ENCODE peak calls at places on chromosomes 3 and 15, in five cellular contexts. Y is breast epithelium, A is K562, M is suprapubic skin, J is stomach. E is an unnamed sample.

GRCh38 chr3:30986551-30986950 is 92.1 kb upstream of the GADL1 start:
- DNase-seq in Y (no peak), A (no peak), M (no peak), J (no peak), E (no peak)

GRCh38 chr15:39976291-39977274 is 42.7 kb downstream of the EIF2AK4 start:
- DNase-seq in Y (peak), A (no peak), M (peak), J (peak), E (no peak)

GRCh38 chr15:75809986-75810750 is 33.1 kb upstream of the UBE2Q2 start:
- DNase-seq in Y (no peak), A (no peak), M (no peak), J (peak), E (no peak)

GRCh38 chr3:194604837-194605236 is 28.4 kb downstream of the TMEM44 start:
- DNase-seq in Y (no peak), A (peak), M (no peak), J (no peak), E (no peak)

GRCh38 chr3:177615015-177615414 is 417.7 kb upstream of the TBL1XR1 start:
- DNase-seq in Y (peak), A (peak), M (no peak), J (peak), E (no peak)

GRCh38 chr3:183252973-183253363 is at the start of gene B3GNT5:
- DNase-seq in Y (peak), A (peak), M (peak), J (peak), E (no peak)

GRCh38 chr15:56047354-56047753 is 53.9 kb upstream of the NEDD4 start:
- DNase-seq in Y (no peak), A (no peak), M (no peak), J (no peak), E (no peak)

GRCh38 chr3:40317061-40317676 is 7.7 kb downstream of the EIF1B start:
- DNase-seq in Y (no peak), A (peak), M (no peak), J (no peak), E (no peak)

GRCh38 chr15:70187331-70187730 is 89.6 kb upstream of the TLE3 start:
- DNase-seq in Y (no peak), A (no peak), M (no peak), J (no peak), E (no peak)

GRCh38 chr3:15467227-15468181 is 40.1 kb downstream of the EAF1 start:
- DNase-seq in Y (no peak), A (no peak), M (no peak), J (no peak), E (no peak)

GRCh38 chr3:48989126-48989795 is 780 bp upstream of the P4HTM start:
- DNase-seq in Y (no peak), A (peak), M (peak), J (no peak), E (no peak)

GRCh38 chr15:70857547-70858265 is 3.7 kb upstream of the LARP6 start:
- DNase-seq in Y (no peak), A (no peak), M (no peak), J (no peak), E (no peak)

GRCh38 chr3:172107403-172107802 is 68.0 kb downstream of the FNDC3B start:
- DNase-seq in Y (no peak), A (peak), M (no peak), J (no peak), E (no peak)

GRCh38 chr3:50164056-50164455 is 8.9 kb downstream of the SEMA3F start:
- DNase-seq in Y (peak), A (no peak), M (peak), J (peak), E (no peak)

GRCh38 chr15:34808016-34808415 is 12.7 kb upstream of the ACTC1 start:
- DNase-seq in Y (no peak), A (no peak), M (no peak), J (no peak), E (no peak)

GRCh38 chr3:105958237-105959000 is 89.6 kb upstream of the CBLB start:
- DNase-seq in Y (no peak), A (no peak), M (no peak), J (no peak), E (no peak)

GRCh38 chr3:61559108-61559731 is 2.2 kb upstream of the PTPRG start:
- DNase-seq in Y (no peak), A (no peak), M (no peak), J (no peak), E (no peak)

GRCh38 chr3:59101091-59101738 is 51.4 kb upstream of the CFAP20DC start:
- DNase-seq in Y (no peak), A (no peak), M (no peak), J (no peak), E (no peak)

GRCh38 chr3:183930069-183930468 is 45.4 kb upstream of the PARL start:
- DNase-seq in Y (no peak), A (no peak), M (no peak), J (peak), E (no peak)

GRCh38 chr3:5205165-5205941 is 17.8 kb downstream of the EDEM1 start:
- DNase-seq in Y (no peak), A (no peak), M (no peak), J (no peak), E (no peak)

GRCh38 chr15:99137877-99138276 is 33.0 kb downstream of the SYNM start:
- DNase-seq in Y (peak), A (no peak), M (no peak), J (no peak), E (peak)

GRCh38 chr3:14725015-14725431 is 50.1 kb downstream of the C3orf20 start:
- DNase-seq in Y (peak), A (no peak), M (peak), J (no peak), E (no peak)

GRCh38 chr3:87272718-87273337 is 3.6 kb downstream of the POU1F1 start:
- DNase-seq in Y (no peak), A (no peak), M (no peak), J (no peak), E (no peak)

GRCh38 chr15:40906947-40907802 is 12.9 kb downstream of the VPS18 start:
- DNase-seq in Y (peak), A (no peak), M (no peak), J (peak), E (no peak)

GRCh38 chr3:129574206-129574605 is 31.2 kb downstream of the H1-8 start:
- DNase-seq in Y (no peak), A (no peak), M (no peak), J (no peak), E (no peak)

GRCh38 chr15:84862214-84862975 is 22.1 kb upstream of the SLC28A1 start:
- DNase-seq in Y (no peak), A (no peak), M (no peak), J (no peak), E (no peak)

GRCh38 chr3:183439510-183439909 is 11.1 kb upstream of the MCF2L2 start:
- DNase-seq in Y (no peak), A (no peak), M (no peak), J (no peak), E (no peak)

GRCh38 chr15:41577863-41578735 is 19.1 kb downstream of the TYRO3 start:
- DNase-seq in Y (no peak), A (no peak), M (no peak), J (no peak), E (no peak)

GRCh38 chr15:80323285-80323684 is 71.3 kb upstream of the CTXND1 start:
- DNase-seq in Y (no peak), A (no peak), M (no peak), J (no peak), E (no peak)

GRCh38 chr15:94162946-94163345 is 68.4 kb upstream of the MCTP2 start:
- DNase-seq in Y (no peak), A (no peak), M (no peak), J (no peak), E (no peak)

GRCh38 chr15:70275461-70276138 is 177.9 kb upstream of the TLE3 start:
- DNase-seq in Y (no peak), A (no peak), M (peak), J (no peak), E (no peak)

GRCh38 chr3:38738630-38739395 is 77.2 kb downstream of the SCN10A start:
- DNase-seq in Y (no peak), A (peak), M (no peak), J (no peak), E (peak)
- TF ChIP-seq CTCF in Y (no peak), A (peak), M (no peak), J (no peak), E (no peak)

GRCh38 chr3:51397389-51397788 is 6.3 kb downstream of the RBM15B start:
- DNase-seq in Y (no peak), A (no peak), M (peak), J (no peak), E (peak)
- TF ChIP-seq POLR2AphosphoS5 in Y (no peak), A (no peak), M (no peak), J (no peak), E (no peak)

DNA sequence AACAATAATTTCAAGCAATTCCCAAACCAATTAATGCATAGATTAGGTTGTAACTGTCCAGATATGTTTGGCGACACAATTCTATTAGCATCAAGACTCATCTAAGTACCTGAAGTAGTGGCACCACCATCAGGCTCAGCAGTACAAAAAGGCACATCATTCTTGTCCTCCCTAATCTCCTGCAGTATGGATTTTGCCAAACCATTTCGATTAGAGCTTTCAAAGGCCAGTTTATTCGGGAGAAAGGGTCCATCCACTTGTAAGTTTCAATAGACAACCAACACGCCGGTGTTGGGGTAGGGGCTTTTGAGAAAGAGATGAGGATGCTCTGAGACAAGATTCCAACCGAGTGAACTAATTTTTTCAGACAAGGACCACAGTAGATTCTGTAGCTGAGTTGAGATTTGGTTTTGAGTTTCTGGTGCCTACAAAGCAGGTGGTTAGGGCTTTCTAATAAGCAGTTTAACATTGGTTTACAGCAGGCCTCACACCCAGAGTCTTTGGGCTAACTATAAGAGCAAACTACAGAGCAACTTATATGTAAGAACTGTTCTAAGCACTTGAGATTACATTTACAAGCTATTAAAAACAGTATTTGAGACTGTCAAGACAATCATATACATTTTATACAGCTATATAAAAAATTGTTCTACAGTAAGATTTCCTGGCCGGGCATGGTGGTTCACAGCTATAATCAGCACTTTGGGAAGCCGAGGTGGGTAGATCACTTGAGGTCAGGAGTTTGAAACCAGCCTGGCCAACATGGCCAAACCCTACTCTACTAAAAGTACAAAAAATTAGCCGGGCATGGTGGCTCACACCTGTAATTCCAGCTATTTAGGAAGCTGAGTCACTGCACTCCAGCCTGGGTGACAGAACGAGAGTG is 4.5 kb downstream of the RPL22L1 start:
- DNase-seq in Y (no peak), A (no peak), M (no peak), J (no peak), E (no peak)
- TF ChIP-seq POLR2A in Y (no peak), A (peak), M (no peak), J (no peak), E (no peak)

GRCh38 chr3:51307458-51307857 is 77.6 kb upstream of the MANF start:
- DNase-seq in Y (no peak), A (no peak), M (no peak), J (no peak), E (no peak)

GRCh38 chr3:51306093-51306492 is 79.0 kb upstream of the MANF start:
- DNase-seq in Y (no peak), A (no peak), M (no peak), J (no peak), E (no peak)

DNA sequence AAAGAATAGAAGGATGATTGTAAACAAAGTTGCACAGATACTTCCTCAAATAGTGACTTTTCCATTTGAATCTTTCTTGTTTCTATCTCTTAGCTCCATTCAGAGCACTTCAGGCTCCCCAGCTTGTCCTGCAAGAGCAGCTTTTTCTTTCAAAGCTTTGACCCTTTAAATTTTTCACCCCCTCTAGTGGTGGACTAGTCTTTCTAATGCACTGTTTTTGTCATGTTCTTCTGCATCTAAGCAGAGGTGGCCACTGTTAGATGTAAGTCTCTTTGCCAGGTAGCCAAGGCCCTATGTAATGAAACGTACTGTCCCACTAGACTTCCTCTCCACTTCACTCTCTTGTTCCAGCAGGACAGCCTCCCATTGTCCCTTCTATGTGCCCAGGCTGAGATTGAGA is 74.0 kb upstream of the MANF start:
- DNase-seq in Y (no peak), A (peak), M (no peak), J (no peak), E (no peak)
- TF ChIP-seq CTCF in Y (no peak), A (peak), M (no peak), J (no peak), E (no peak)

DNA sequence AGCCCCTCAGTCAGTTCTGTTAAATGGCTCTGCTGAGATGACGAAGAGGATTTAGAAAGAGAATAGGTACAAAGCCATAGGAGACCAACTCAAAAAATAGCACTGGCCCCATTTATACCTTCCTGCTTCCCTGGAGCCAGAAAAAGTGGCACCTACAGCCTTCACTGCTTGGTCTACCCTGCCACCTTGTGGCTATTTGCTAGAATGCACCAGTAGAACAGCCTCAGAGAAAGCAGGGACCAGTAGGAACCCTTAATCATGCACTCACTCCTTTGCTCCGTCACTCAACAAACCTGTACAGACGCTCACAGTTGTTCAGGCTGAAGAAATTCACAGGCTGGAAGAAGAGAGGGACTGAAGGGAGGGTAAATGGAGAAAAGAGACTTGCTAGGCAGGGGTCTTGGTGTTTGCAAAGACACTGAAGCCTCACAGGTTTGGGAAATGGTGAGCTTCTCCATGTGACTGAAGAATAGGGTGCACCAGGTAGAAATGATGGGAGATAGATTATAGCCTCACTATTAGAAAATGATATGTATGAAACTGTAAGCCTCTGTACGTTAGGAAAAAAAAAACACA is 12.1 kb upstream of the RTP2 start:
- DNase-seq in Y (peak), A (peak), M (no peak), J (peak), E (no peak)
- TF ChIP-seq POLR2AphosphoS5 in Y (no peak), A (no peak), M (no peak), J (no peak), E (no peak)

DNA sequence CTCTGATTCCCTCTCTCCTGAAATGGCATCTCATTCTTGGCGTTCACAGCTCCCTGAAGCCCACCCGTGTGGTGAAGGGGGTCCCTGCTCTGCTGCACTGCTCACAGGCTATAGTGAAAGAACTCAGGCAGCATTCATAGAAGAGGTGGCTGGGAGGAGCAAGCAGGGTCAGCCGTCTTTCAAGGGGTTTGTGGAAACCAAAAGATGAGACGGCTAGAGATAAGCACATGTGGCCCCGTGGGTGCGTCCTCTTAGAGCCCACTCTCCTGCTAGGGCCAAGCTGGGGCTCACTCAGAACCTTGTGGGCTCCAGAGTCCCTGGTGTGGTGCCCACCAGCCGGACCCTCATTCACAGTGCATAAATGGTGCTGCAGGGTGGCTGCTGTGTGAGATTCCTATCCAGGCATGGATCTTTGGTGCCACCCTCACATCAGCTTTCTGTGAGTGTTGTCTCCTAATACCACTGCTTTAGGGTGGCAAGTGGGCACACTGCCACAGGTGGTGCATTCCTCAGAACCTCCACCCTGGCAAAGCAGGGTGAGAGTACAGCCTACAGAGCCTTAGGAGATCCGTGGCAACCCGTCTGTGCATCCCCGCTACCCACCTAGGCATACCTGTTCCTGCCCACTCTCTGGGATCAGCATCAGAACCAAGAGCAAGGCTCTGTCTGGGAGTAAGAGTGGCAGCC is 11.2 kb upstream of the SEMA4B start:
- DNase-seq in Y (no peak), A (peak), M (no peak), J (no peak), E (no peak)
- TF ChIP-seq POLR2A in Y (no peak), A (no peak), M (no peak), J (no peak), E (no peak)

DNA sequence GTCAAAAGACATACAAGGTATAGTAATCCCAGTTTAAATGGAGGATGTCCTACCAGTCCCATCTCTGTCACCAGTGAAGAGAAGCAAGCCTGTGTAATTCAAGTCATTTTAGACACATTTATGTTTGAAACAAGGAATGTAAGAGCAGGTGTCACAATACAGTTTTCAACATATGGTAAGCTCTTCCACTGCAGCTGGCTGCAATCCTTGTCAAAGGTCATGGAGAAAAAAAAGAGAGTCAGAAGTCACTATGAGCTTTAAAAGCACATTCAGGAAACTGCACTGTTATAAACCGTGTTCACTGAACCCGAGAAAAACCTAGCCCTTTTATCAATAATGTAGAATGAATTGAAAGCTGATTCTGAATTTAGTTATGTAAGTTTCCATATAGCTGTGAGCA is 206.4 kb downstream of the NAALADL2 start:
- DNase-seq in Y (no peak), A (no peak), M (no peak), J (no peak), E (no peak)
- TF ChIP-seq CTCF in Y (no peak), A (no peak), M (no peak), J (no peak), E (no peak)